ENCODE peak calls at places on chromosome 1, in nine cellular contexts. S is endothelial cell; A is glutamatergic neuron; Z is stimulated activated CD4-positive, alpha-beta T cell treated with anti-CD3 and anti-CD28 coated beads, Interleukin-1b, Interleukin-23, amount 100 ng/mL, for 4 hours; N is amniotic stem cell; R is lung; L is kidney epithelial cell; I is vagina; B is M059J. O is an unnamed sample.

GRCh38 chr1:67171978-67172377 is 5.7 kb downstream of the IL23R start:
- DNase-seq in S (no peak), A (no peak), Z (no peak), N (no peak), R (no peak), L (no peak), I (no peak), B (no peak), O (no peak)

GRCh38 chr1:218546314-218546713 is 201.2 kb downstream of the TGFB2 start:
- DNase-seq in S (no peak), A (no peak), Z (no peak), N (no peak), R (no peak), L (no peak), I (no peak), B (peak; percentile 42), O (no peak)

GRCh38 chr1:183619719-183620118 is 15.9 kb downstream of the ARPC5 start:
- DNase-seq in S (no peak), A (no peak), Z (no peak), N (no peak), R (no peak), L (no peak), I (no peak), B (no peak), O (no peak)

GRCh38 chr1:19762175-19762779 is 37.4 kb downstream of the TMCO4 start:
- DNase-seq in S (peak; percentile 70), A (peak; percentile 70), Z (peak; percentile 30), N (no peak), R (no peak), L (no peak), I (no peak), B (peak; percentile 32), O (peak; percentile 3)

GRCh38 chr1:53591924-53592323 is 132.7 kb downstream of the DMRTB1 start:
- DNase-seq in S (no peak), A (no peak), Z (no peak), N (no peak), R (no peak), L (no peak), I (no peak), B (no peak), O (no peak)

GRCh38 chr1:113353581-113353980 is 36.7 kb upstream of the MAGI3 start:
- DNase-seq in S (no peak), A (no peak), Z (no peak), N (no peak), R (no peak), L (no peak), I (no peak), B (peak; percentile 60), O (no peak)

GRCh38 chr1:98906361-98906760 is 98.3 kb downstream of the PLPPR5 start:
- DNase-seq in S (no peak), A (no peak), Z (no peak), N (no peak), R (no peak), L (no peak), I (no peak), B (no peak), O (no peak)

GRCh38 chr1:166170726-166171125 is 3.9 kb upstream of the FAM78B start:
- DNase-seq in S (no peak), A (no peak), Z (no peak), N (no peak), R (no peak), L (no peak), I (no peak), B (no peak), O (no peak)

GRCh38 chr1:218479436-218480115 is 134.4 kb downstream of the TGFB2 start:
- DNase-seq in S (no peak), A (no peak), Z (no peak), N (peak; percentile 20), R (no peak), L (no peak), I (no peak), B (peak; percentile 95), O (no peak)

GRCh38 chr1:222815367-222815765 is 527 bp downstream of the DISP1 start:
- DNase-seq in S (no peak), A (peak; percentile 51), Z (peak; percentile 60), N (no peak), R (no peak), L (no peak), I (no peak), B (peak; percentile 74), O (no peak)

GRCh38 chr1:33349081-33349759 is 28.3 kb upstream of the A3GALT2 start:
- DNase-seq in S (no peak), A (peak; percentile 58), Z (peak; percentile 33), N (no peak), R (no peak), L (no peak), I (no peak), B (peak; percentile 55), O (peak; percentile 57)

GRCh38 chr1:204858381-204858821 is 12.3 kb upstream of the NFASC start:
- DNase-seq in S (no peak), A (peak; percentile 95), Z (no peak), N (no peak), R (no peak), L (no peak), I (no peak), B (peak; percentile 35), O (no peak)

GRCh38 chr1:201505505-201505893 is 1.4 kb downstream of the CSRP1 start:
- DNase-seq in S (peak; percentile 44), A (no peak), Z (no peak), N (no peak), R (no peak), L (no peak), I (no peak), B (peak; percentile 86), O (no peak)

GRCh38 chr1:156709743-156710489 is 4.5 kb upstream of the CRABP2 start:
- DNase-seq in S (no peak), A (no peak), Z (no peak), N (peak; percentile 66), R (peak; percentile 47), L (no peak), I (no peak), B (peak; percentile 85), O (peak; percentile 13)

GRCh38 chr1:111481387-111482221 is 7.8 kb downstream of the C1orf162 start:
- DNase-seq in S (peak; percentile 78), A (peak; percentile 77), Z (peak; percentile 40), N (no peak), R (peak; percentile 78), L (no peak), I (no peak), B (peak; percentile 72), O (peak; percentile 86)

GRCh38 chr1:177163844-177164379 is 600 bp downstream of the ASTN1 start:
- DNase-seq in S (no peak), A (no peak), Z (no peak), N (no peak), R (no peak), L (no peak), I (no peak), B (no peak), O (no peak)

GRCh38 chr1:67429528-67430357 is 459 bp downstream of the SERBP1 start:
- DNase-seq in S (peak; percentile 43), A (peak; percentile 61), Z (peak; percentile 37), N (no peak), R (peak; percentile 31), L (no peak), I (no peak), B (peak; percentile 52), O (peak; percentile 12)

GRCh38 chr1:63772876-63773275 is 941 bp upstream of the ROR1 start:
- DNase-seq in S (no peak), A (no peak), Z (no peak), N (no peak), R (no peak), L (no peak), I (no peak), B (no peak), O (no peak)

GRCh38 chr1:115412286-115412685 is 74.2 kb upstream of the NGF start:
- DNase-seq in S (no peak), A (no peak), Z (no peak), N (no peak), R (no peak), L (no peak), I (no peak), B (peak; percentile 38), O (no peak)

GRCh38 chr1:185775505-185775904 is 41.3 kb downstream of the HMCN1 start:
- DNase-seq in S (no peak), A (no peak), Z (no peak), N (no peak), R (no peak), L (peak; percentile 54), I (no peak), B (peak; percentile 29), O (no peak)

GRCh38 chr1:153777648-153778047 is 2.4 kb downstream of the SLC27A3 start:
- DNase-seq in S (no peak), A (no peak), Z (no peak), N (no peak), R (no peak), L (no peak), I (no peak), B (no peak), O (peak; percentile 56)

GRCh38 chr1:236103646-236104218 is 38.6 kb upstream of the GPR137B start:
- DNase-seq in S (peak; percentile 59), A (peak; percentile 60), Z (peak; percentile 22), N (no peak), R (peak; percentile 63), L (no peak), I (no peak), B (peak; percentile 49), O (peak; percentile 77)

GRCh38 chr1:68359045-68359444 is 90.7 kb downstream of the RPE65 start:
- DNase-seq in S (no peak), A (no peak), Z (no peak), N (no peak), R (no peak), L (no peak), I (no peak), B (peak; percentile 73), O (no peak)

GRCh38 chr1:200302893-200303250 is 107.0 kb downstream of the ZNF281 start:
- DNase-seq in S (peak; percentile 28), A (peak; percentile 40), Z (no peak), N (no peak), R (no peak), L (no peak), I (no peak), B (no peak), O (peak; percentile 58)

GRCh38 chr1:226711976-226712778 is 26.9 kb downstream of the ITPKB start:
- DNase-seq in S (no peak), A (no peak), Z (no peak), N (no peak), R (no peak), L (no peak), I (no peak), B (no peak), O (no peak)

GRCh38 chr1:9859252-9860014 is 35.7 kb upstream of the CLSTN1 start:
- DNase-seq in S (peak; percentile 31), A (no peak), Z (no peak), N (no peak), R (no peak), L (no peak), I (no peak), B (no peak), O (no peak)

GRCh38 chr1:72365693-72366092 is 83.4 kb upstream of the NEGR1 start:
- DNase-seq in S (no peak), A (no peak), Z (no peak), N (no peak), R (no peak), L (no peak), I (no peak), B (no peak), O (no peak)

GRCh38 chr1:31755197-31755611 is 8.9 kb downstream of the ADGRB2 start:
- DNase-seq in S (no peak), A (no peak), Z (no peak), N (no peak), R (no peak), L (no peak), I (no peak), B (peak; percentile 94), O (no peak)

GRCh38 chr1:33047839-33048305 is 11.2 kb upstream of the AK2 start:
- DNase-seq in S (no peak), A (no peak), Z (no peak), N (no peak), R (no peak), L (no peak), I (no peak), B (no peak), O (no peak)

GRCh38 chr1:24540906-24541710 is 14.8 kb upstream of the NCMAP start:
- DNase-seq in S (no peak), A (no peak), Z (no peak), N (peak; percentile 14), R (peak; percentile 53), L (peak; percentile 67), I (no peak), B (peak; percentile 79), O (no peak)

GRCh38 chr1:68974447-68974846 is 477.6 kb upstream of the DEPDC1 start:
- DNase-seq in S (no peak), A (no peak), Z (no peak), N (no peak), R (no peak), L (no peak), I (no peak), B (no peak), O (no peak)